ENCODE peak calls at places on chromosomes 4 and X, in six cellular contexts. N, D, Q, A, T and U are unnamed samples.

GRCh38 chrX:40277672-40278071 is 179.9 kb upstream of the BCOR start:
- DNase-seq in Q (no peak), N (no peak), D (no peak), T (no peak), A (no peak), U (no peak)

GRCh38 chr4:174681723-174682300 is 147.2 kb downstream of the GLRA3 start:
- DNase-seq in D (peak), Q (peak), T (no peak), N (no peak), A (no peak), U (no peak)

GRCh38 chrX:10120828-10121227 is 35.9 kb upstream of the CLCN4 start:
- DNase-seq in A (no peak), Q (no peak), N (no peak), D (no peak), T (no peak), U (no peak)

GRCh38 chrX:87338510-87338909 is 179.1 kb upstream of the KLHL4 start:
- DNase-seq in Q (no peak), T (no peak), N (no peak), D (peak), A (no peak), U (no peak)

GRCh38 chr4:119647558-119647957 is 19.0 kb upstream of the PDE5A start:
- DNase-seq in T (no peak), A (no peak), Q (peak), D (no peak), N (no peak), U (no peak)

GRCh38 chr4:78951862-78952472 is 12.7 kb upstream of the PAQR3 start:
- DNase-seq in Q (no peak), T (peak), D (peak), N (no peak), A (no peak), U (peak)

GRCh38 chr4:7649741-7650531 is 215.2 kb upstream of the PSAPL1 start:
- DNase-seq in N (no peak), Q (peak), T (no peak), D (peak), A (peak), U (no peak)

GRCh38 chr4:2264481-2265041 is 2.7 kb upstream of the MXD4 start:
- DNase-seq in D (no peak), Q (no peak), T (no peak), A (no peak), N (no peak), U (no peak)

GRCh38 chr4:38979081-38979480 is 53.1 kb downstream of the TMEM156 start:
- DNase-seq in D (no peak), Q (no peak), N (no peak), A (no peak), T (no peak), U (peak)

GRCh38 chr4:85591361-85592098 is 116.6 kb downstream of the ARHGAP24 start:
- DNase-seq in A (no peak), Q (no peak), N (no peak), D (peak), T (no peak), U (no peak)

GRCh38 chrX:153867671-153868070 is 18.3 kb downstream of the L1CAM start:
- DNase-seq in N (no peak), T (no peak), D (no peak), Q (no peak), A (no peak), U (no peak)

GRCh38 chrX:64204252-64204651 is 1.3 kb downstream of the AMER1 start:
- DNase-seq in Q (no peak), N (no peak), D (no peak), A (no peak), T (peak), U (no peak)

GRCh38 chr4:121668368-121669162 is 28.2 kb downstream of the ANXA5 start:
- DNase-seq in D (peak), A (no peak), Q (peak), T (no peak), N (no peak), U (no peak)

GRCh38 chrX:101206471-101206870 is 13.1 kb upstream of the DRP2 start:
- DNase-seq in A (no peak), D (peak), N (no peak), Q (no peak), T (no peak), U (no peak)

GRCh38 chr4:15694431-15694830 is 8.4 kb upstream of the BST1 start:
- DNase-seq in Q (no peak), N (no peak), A (no peak), T (no peak), D (peak), U (no peak)